ENCODE peak calls at places on chromosome 18, in seven cellular contexts. I, A, V, Q, M, G and P are unnamed samples.
A peak's percentile ranks its signal among the peaks of the same experiment; 100 is the strongest.

GRCh38 chr18:45793295-45793965 is 32.0 kb upstream of the SIGLEC15 start:
- DNase-seq in I (peak; percentile 89), A (no peak), V (no peak), Q (peak; percentile 75), M (peak; percentile 98), G (peak; percentile 63), P (no peak)

GRCh38 chr18:10131036-10131774 is 217.4 kb downstream of the VAPA start:
- DNase-seq in I (no peak), A (no peak), V (no peak), Q (no peak), M (no peak), G (no peak), P (no peak)

GRCh38 chr18:61666876-61667590 is 225.8 kb downstream of the RNF152 start:
- DNase-seq in I (no peak), A (no peak), V (no peak), Q (no peak), M (no peak), G (no peak), P (no peak)

GRCh38 chr18:75070625-75071483 is 138.1 kb downstream of the PTGR3 start:
- DNase-seq in I (peak; percentile 86), A (peak; percentile 57), V (peak; percentile 29), Q (peak; percentile 63), M (peak; percentile 79), G (peak; percentile 28), P (peak; percentile 92)

GRCh38 chr18:61340148-61340547 is 6.9 kb downstream of the CDH20 start:
- DNase-seq in I (no peak), A (no peak), V (no peak), Q (no peak), M (no peak), G (no peak), P (no peak)

GRCh38 chr18:77111449-77112160 is 21.0 kb downstream of the MBP start:
- DNase-seq in I (no peak), A (no peak), V (no peak), Q (no peak), M (no peak), G (no peak), P (no peak)

GRCh38 chr18:12460874-12461273 is 53.1 kb downstream of the PRELID3A start:
- DNase-seq in I (no peak), A (no peak), V (no peak), Q (no peak), M (no peak), G (no peak), P (peak; percentile 45)

GRCh38 chr18:58004317-58004716 is 39.7 kb upstream of the NEDD4L start:
- DNase-seq in I (peak; percentile 89), A (no peak), V (no peak), Q (peak; percentile 60), M (peak; percentile 77), G (peak; percentile 53), P (no peak)

GRCh38 chr18:3281456-3282400 is 19.8 kb downstream of the MYL12B start:
- DNase-seq in I (peak; percentile 72), A (peak; percentile 60), V (no peak), Q (peak; percentile 78), M (peak; percentile 82), G (peak; percentile 47), P (peak; percentile 85)

GRCh38 chr18:74196220-74197119 is 48.1 kb downstream of the TIMM21 start:
- DNase-seq in I (peak; percentile 39), A (peak; percentile 52), V (peak; percentile 21), Q (peak; percentile 42), M (peak; percentile 49), G (peak; percentile 20), P (peak; percentile 71)

GRCh38 chr18:30675905-30676620 is 366.5 kb downstream of the DSC3 start:
- DNase-seq in I (no peak), A (no peak), V (no peak), Q (no peak), M (no peak), G (no peak), P (no peak)

GRCh38 chr18:57475903-57476302 is 40.7 kb downstream of the ONECUT2 start:
- DNase-seq in I (no peak), A (no peak), V (no peak), Q (no peak), M (no peak), G (no peak), P (no peak)

GRCh38 chr18:24019641-24020331 is 5.2 kb downstream of the TTC39C start:
- DNase-seq in I (peak; percentile 73), A (peak; percentile 38), V (no peak), Q (no peak), M (no peak), G (no peak), P (no peak)

GRCh38 chr18:49249523-49249922 is 210.9 kb downstream of the DYM start:
- DNase-seq in I (peak; percentile 85), A (no peak), V (no peak), Q (no peak), M (peak; percentile 88), G (peak; percentile 83), P (peak; percentile 69)

GRCh38 chr18:7927119-7927518 is 360.0 kb downstream of the PTPRM start:
- DNase-seq in I (peak; percentile 58), A (no peak), V (no peak), Q (no peak), M (no peak), G (no peak), P (no peak)

GRCh38 chr18:23733895-23734294 is 44.6 kb downstream of the LAMA3 start:
- DNase-seq in I (no peak), A (no peak), V (no peak), Q (no peak), M (no peak), G (no peak), P (no peak)

GRCh38 chr18:44502790-44503189 is 177.9 kb upstream of the SETBP1 start:
- DNase-seq in I (no peak), A (no peak), V (no peak), Q (no peak), M (no peak), G (no peak), P (no peak)

GRCh38 chr18:7632152-7633098 is 65.3 kb downstream of the PTPRM start:
- DNase-seq in I (no peak), A (no peak), V (no peak), Q (no peak), M (no peak), G (no peak), P (no peak)

GRCh38 chr18:364221-364620 is 96.4 kb upstream of the THOC1 start:
- DNase-seq in I (peak; percentile 41), A (no peak), V (no peak), Q (no peak), M (peak; percentile 24), G (no peak), P (no peak)